ENCODE peak calls at places on chromosomes 16 and 17, in nine cellular contexts. T, U, X, D, W, V, C, K and L are unnamed samples.

GRCh38 chr16:85104821-85105391 is 7.4 kb downstream of the CIBAR2 start:
- DNase-seq in T (no peak), U (no peak), X (no peak), D (no peak), W (no peak), V (no peak), C (no peak), K (no peak), L (peak)

GRCh38 chr16:2511996-2512919 is 1.5 kb upstream of the ATP6V0C start:
- DNase-seq in T (no peak), U (no peak), X (no peak), D (no peak), W (no peak), V (no peak), C (no peak), K (no peak), L (no peak)

GRCh38 chr16:426115-426905 is 861 bp downstream of the RAB11FIP3 start:
- DNase-seq in T (no peak), U (no peak), X (no peak), D (no peak), W (no peak), V (peak), C (no peak), K (no peak), L (peak)

GRCh38 chr17:48998557-48999440 is 1.6 kb downstream of the IGF2BP1 start:
- DNase-seq in T (no peak), U (no peak), X (no peak), D (no peak), W (no peak), V (no peak), C (no peak), K (no peak), L (no peak)

GRCh38 chr16:23128056-23128455 is 21.2 kb downstream of the USP31 start:
- DNase-seq in T (no peak), U (no peak), X (no peak), D (no peak), W (no peak), V (no peak), C (no peak), K (no peak), L (no peak)

GRCh38 chr16:82603784-82604411 is 22.9 kb upstream of the CDH13 start:
- DNase-seq in T (peak), U (peak), X (peak), D (no peak), W (peak), V (peak), C (peak), K (peak), L (no peak)

GRCh38 chr17:47352848-47353247 is 29.1 kb downstream of the EFCAB13 start:
- DNase-seq in T (no peak), U (no peak), X (no peak), D (no peak), W (no peak), V (no peak), C (no peak), K (no peak), L (no peak)

GRCh38 chr16:55329791-55330190 is 5.8 kb downstream of the IRX6 start:
- DNase-seq in T (no peak), U (no peak), X (no peak), D (no peak), W (no peak), V (no peak), C (no peak), K (no peak), L (no peak)

GRCh38 chr17:47999612-48000011 is 28.7 kb downstream of the CDK5RAP3 start:
- DNase-seq in T (no peak), U (no peak), X (no peak), D (no peak), W (peak), V (no peak), C (no peak), K (no peak), L (no peak)

GRCh38 chr16:56682703-56683397 is 580 bp downstream of the MT1X start:
- DNase-seq in T (no peak), U (no peak), X (no peak), D (no peak), W (no peak), V (no peak), C (no peak), K (no peak), L (no peak)

GRCh38 chr16:81319221-81319912 is 4.6 kb downstream of the GAN start:
- DNase-seq in T (no peak), U (peak), X (no peak), D (no peak), W (peak), V (no peak), C (no peak), K (no peak), L (no peak)

GRCh38 chr16:50645858-50646257 is 35.3 kb downstream of the SNX20 start:
- DNase-seq in T (no peak), U (no peak), X (no peak), D (no peak), W (no peak), V (no peak), C (no peak), K (no peak), L (no peak)

GRCh38 chr16:72173997-72174396 is 2.0 kb upstream of the PMFBP1 start:
- DNase-seq in T (no peak), U (no peak), X (no peak), D (no peak), W (no peak), V (no peak), C (no peak), K (no peak), L (no peak)

GRCh38 chr17:31702040-31702439 is 157.0 kb downstream of the COPRS start:
- DNase-seq in T (no peak), U (no peak), X (no peak), D (no peak), W (no peak), V (no peak), C (no peak), K (no peak), L (no peak)

GRCh38 chr17:36496018-36496789 is 9.7 kb downstream of the ZNHIT3 start:
- DNase-seq in T (peak), U (no peak), X (no peak), D (no peak), W (no peak), V (no peak), C (no peak), K (peak), L (no peak)

GRCh38 chr16:8656376-8656775 is 18.0 kb upstream of the ABAT start:
- DNase-seq in T (no peak), U (no peak), X (no peak), D (no peak), W (no peak), V (no peak), C (no peak), K (no peak), L (no peak)

GRCh38 chr17:57010495-57010894 is 32.6 kb downstream of the SCPEP1 start:
- DNase-seq in T (no peak), U (no peak), X (no peak), D (no peak), W (no peak), V (no peak), C (no peak), K (no peak), L (no peak)

GRCh38 chr17:67474081-67474661 is 97.1 kb downstream of the PITPNC1 start:
- DNase-seq in T (no peak), U (no peak), X (no peak), D (no peak), W (no peak), V (peak), C (peak), K (no peak), L (no peak)

GRCh38 chr16:17258848-17259713 is 211.7 kb downstream of the XYLT1 start:
- DNase-seq in T (no peak), U (no peak), X (no peak), D (no peak), W (no peak), V (no peak), C (no peak), K (no peak), L (no peak)

GRCh38 chr17:83101805-83102480 is 22.5 kb downstream of the METRNL start:
- DNase-seq in T (no peak), U (no peak), X (peak), D (peak), W (no peak), V (no peak), C (no peak), K (no peak), L (no peak)

GRCh38 chr17:882827-883585 is 96.6 kb downstream of the NXN start:
- DNase-seq in T (peak), U (no peak), X (peak), D (no peak), W (no peak), V (peak), C (no peak), K (no peak), L (no peak)

GRCh38 chr17:50255766-50256480 is 18.3 kb upstream of the TMEM92 start:
- DNase-seq in T (no peak), U (no peak), X (no peak), D (no peak), W (no peak), V (no peak), C (no peak), K (peak), L (no peak)

GRCh38 chr16:10729649-10730048 is 14.0 kb upstream of the NUBP1 start:
- DNase-seq in T (no peak), U (no peak), X (peak), D (no peak), W (peak), V (no peak), C (no peak), K (no peak), L (no peak)

GRCh38 chr17:65554568-65555223 is 6.8 kb downstream of the AXIN2 start:
- DNase-seq in T (no peak), U (no peak), X (no peak), D (no peak), W (no peak), V (peak), C (no peak), K (no peak), L (no peak)

GRCh38 chr16:53827741-53828140 is 123.8 kb downstream of the FTO start:
- DNase-seq in T (no peak), U (no peak), X (no peak), D (no peak), W (no peak), V (no peak), C (no peak), K (no peak), L (no peak)

GRCh38 chr17:146546-146945 is 9.2 kb downstream of the SCGB1C2 start:
- DNase-seq in T (no peak), U (no peak), X (no peak), D (peak), W (no peak), V (no peak), C (no peak), K (peak), L (peak)

GRCh38 chr17:50268040-50268439 is 6.2 kb upstream of the TMEM92 start:
- DNase-seq in T (no peak), U (no peak), X (no peak), D (no peak), W (no peak), V (no peak), C (no peak), K (peak), L (no peak)

GRCh38 chr17:76250141-76250540 is 9.8 kb upstream of the RNF157 start:
- DNase-seq in T (no peak), U (no peak), X (no peak), D (no peak), W (no peak), V (no peak), C (no peak), K (no peak), L (no peak)

GRCh38 chr16:49748322-49748721 is 107.6 kb downstream of the ZNF423 start:
- DNase-seq in T (no peak), U (no peak), X (peak), D (no peak), W (no peak), V (no peak), C (no peak), K (no peak), L (no peak)

GRCh38 chr17:50381260-50381815 is 8.3 kb downstream of the EME1 start:
- DNase-seq in T (no peak), U (no peak), X (no peak), D (no peak), W (no peak), V (no peak), C (no peak), K (no peak), L (no peak)

GRCh38 chr17:66781135-66781534 is 53.8 kb upstream of the CACNG5 start:
- DNase-seq in T (no peak), U (no peak), X (no peak), D (no peak), W (no peak), V (no peak), C (no peak), K (no peak), L (no peak)

GRCh38 chr17:76145231-76146052 is 4.4 kb upstream of the FOXJ1 start:
- DNase-seq in T (no peak), U (no peak), X (no peak), D (peak), W (no peak), V (no peak), C (no peak), K (no peak), L (no peak)

GRCh38 chr17:9702916-9703780 is 57.8 kb downstream of the USP43 start:
- DNase-seq in T (no peak), U (no peak), X (no peak), D (no peak), W (no peak), V (no peak), C (no peak), K (no peak), L (no peak)

GRCh38 chr17:4463818-4464501 is 30.2 kb downstream of the SPNS3 start:
- DNase-seq in T (no peak), U (no peak), X (no peak), D (no peak), W (no peak), V (no peak), C (no peak), K (no peak), L (no peak)

GRCh38 chr17:48728232-48729231 is at the start of gene HOXB13:
- DNase-seq in T (no peak), U (no peak), X (no peak), D (peak), W (peak), V (peak), C (no peak), K (peak), L (no peak)

GRCh38 chr16:5852151-5852550 is 754.6 kb upstream of the EEF2KMT start:
- DNase-seq in T (no peak), U (no peak), X (no peak), D (no peak), W (no peak), V (no peak), C (no peak), K (no peak), L (no peak)

GRCh38 chr16:11636172-11636721 is 32.0 kb upstream of the SNN start:
- DNase-seq in T (no peak), U (no peak), X (peak), D (no peak), W (peak), V (no peak), C (no peak), K (peak), L (no peak)

GRCh38 chr16:2480948-2481347 is 6.0 kb downstream of the TBC1D24 start:
- DNase-seq in T (no peak), U (no peak), X (no peak), D (peak), W (no peak), V (no peak), C (no peak), K (no peak), L (no peak)

GRCh38 chr17:3865166-3865565 is 19.1 kb upstream of the NCBP3 start:
- DNase-seq in T (no peak), U (no peak), X (no peak), D (no peak), W (no peak), V (no peak), C (no peak), K (no peak), L (no peak)

GRCh38 chr16:65964752-65965151 is 401.7 kb upstream of the CDH5 start:
- DNase-seq in T (no peak), U (no peak), X (no peak), D (no peak), W (peak), V (no peak), C (no peak), K (no peak), L (no peak)
- TF ChIP-seq CTCF in T (peak), U (no peak), X (no peak), D (no peak), W (peak), V (no peak), C (no peak), K (no peak), L (no peak)

GRCh38 chr16:68183033-68183432 is 52.9 kb downstream of the ESRP2 start:
- DNase-seq in T (no peak), U (no peak), X (no peak), D (no peak), W (no peak), V (no peak), C (no peak), K (no peak), L (no peak)

GRCh38 chr16:68179855-68180254 is 56.1 kb downstream of the ESRP2 start:
- DNase-seq in T (no peak), U (no peak), X (no peak), D (no peak), W (no peak), V (no peak), C (no peak), K (no peak), L (no peak)

DNA sequence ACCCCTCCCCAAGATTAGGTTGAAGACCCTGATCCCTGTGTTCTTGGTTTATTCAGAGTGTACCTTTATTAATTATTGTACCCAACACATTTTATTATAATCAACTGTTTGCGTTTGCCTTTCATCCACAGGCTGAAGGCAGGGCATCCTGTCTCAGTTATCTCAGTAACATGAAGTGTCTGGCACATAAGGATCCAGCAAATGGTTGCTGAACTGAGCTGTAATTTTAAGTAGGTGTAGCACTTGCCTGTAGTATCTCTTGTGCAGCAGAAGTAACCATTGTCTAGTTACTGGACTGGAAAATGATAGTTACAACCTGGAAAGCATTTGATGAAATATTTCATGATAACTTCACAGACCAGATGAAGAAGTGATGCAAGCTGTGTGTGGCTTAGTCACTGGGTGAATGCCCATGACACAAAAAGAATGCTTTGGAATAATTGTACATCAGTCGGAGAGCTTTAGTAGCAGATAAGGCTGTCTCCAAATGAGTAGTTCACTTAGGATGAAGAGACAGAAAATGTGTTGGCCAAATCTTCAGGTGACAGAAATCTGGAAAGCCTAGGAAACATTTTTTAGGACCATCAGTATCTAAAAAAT is 56.6 kb downstream of the ESRP2 start:
- DNase-seq in T (no peak), U (no peak), X (no peak), D (no peak), W (no peak), V (no peak), C (no peak), K (no peak), L (no peak)
- TF ChIP-seq CTCF in T (no peak), U (no peak), X (no peak), D (no peak), W (no peak), V (no peak), C (no peak), K (no peak), L (no peak)

DNA sequence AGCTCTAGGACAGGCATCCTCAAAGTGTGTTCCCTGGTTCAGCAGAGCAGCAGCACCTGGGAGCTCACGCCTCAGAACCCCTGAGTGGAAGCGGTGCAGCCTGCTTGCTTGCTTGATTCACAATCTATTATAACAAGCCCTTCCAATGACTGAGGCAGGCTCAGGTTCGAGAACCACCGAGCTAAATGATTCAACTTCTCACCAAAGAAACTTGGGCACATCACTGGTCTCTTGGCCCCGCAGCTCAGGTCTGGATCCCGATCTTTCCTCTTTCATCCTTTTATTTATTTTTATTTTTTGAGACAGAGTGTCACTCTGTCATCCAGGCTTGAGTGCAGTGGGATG is 24.5 kb downstream of the CLUH start:
- DNase-seq in T (no peak), U (no peak), X (no peak), D (no peak), W (no peak), V (no peak), C (no peak), K (no peak), L (no peak)
- TF ChIP-seq CTCF in T (no peak), U (no peak), X (no peak), D (no peak), W (no peak), V (no peak), C (no peak), K (no peak), L (no peak)

GRCh38 chr17:6713130-6713917 is at the start of gene SLC13A5:
- DNase-seq in T (peak), U (no peak), X (no peak), D (no peak), W (no peak), V (peak), C (no peak), K (no peak), L (no peak)
- TF ChIP-seq CTCF in T (peak), U (peak), X (no peak), D (no peak), W (no peak), V (peak), C (peak), K (no peak), L (no peak)

GRCh38 chr16:27221576-27222498 is 18.5 kb downstream of the KDM8 start:
- DNase-seq in T (no peak), U (no peak), X (no peak), D (no peak), W (no peak), V (peak), C (no peak), K (no peak), L (no peak)

GRCh38 chr16:27224271-27224737 is 21.0 kb downstream of the KDM8 start:
- DNase-seq in T (no peak), U (no peak), X (no peak), D (no peak), W (no peak), V (no peak), C (no peak), K (no peak), L (no peak)

GRCh38 chr16:27223226-27223610 is 19.9 kb downstream of the KDM8 start:
- DNase-seq in T (no peak), U (no peak), X (no peak), D (no peak), W (no peak), V (no peak), C (no peak), K (no peak), L (no peak)

GRCh38 chr16:27223701-27224100 is 20.4 kb downstream of the KDM8 start:
- DNase-seq in T (no peak), U (no peak), X (no peak), D (no peak), W (no peak), V (no peak), C (no peak), K (no peak), L (no peak)

GRCh38 chr16:27222499-27223225 is 19.3 kb downstream of the KDM8 start:
- DNase-seq in T (no peak), U (no peak), X (peak), D (no peak), W (peak), V (peak), C (no peak), K (no peak), L (no peak)
- TF ChIP-seq CTCF in T (no peak), U (no peak), X (no peak), D (no peak), W (no peak), V (no peak), C (no peak), K (no peak), L (no peak)

GRCh38 chr16:46612121-46612520 is 9.1 kb downstream of the SHCBP1 start:
- DNase-seq in T (no peak), U (no peak), X (no peak), D (no peak), W (no peak), V (no peak), C (no peak), K (no peak), L (no peak)

DNA sequence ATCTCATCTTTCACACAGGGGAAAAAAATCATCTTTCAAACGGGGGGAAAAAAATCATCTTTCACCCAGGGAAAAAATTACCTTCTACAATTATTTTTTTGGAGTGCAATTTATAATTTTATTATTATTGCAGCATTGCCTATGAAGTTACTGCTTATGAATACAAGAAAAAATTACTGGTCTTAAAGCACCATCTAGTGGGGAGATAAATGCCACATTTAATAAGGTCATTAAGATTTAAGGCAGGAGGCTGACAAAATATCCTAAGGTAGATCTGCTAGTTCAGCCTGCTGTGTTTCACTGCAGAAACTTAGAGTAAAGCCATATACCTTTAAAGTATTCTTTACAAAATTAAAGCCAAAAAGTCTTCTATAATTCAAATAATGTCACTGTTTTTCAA is 13.7 kb downstream of the SHCBP1 start:
- DNase-seq in T (no peak), U (peak), X (no peak), D (no peak), W (peak), V (no peak), C (peak), K (no peak), L (no peak)
- TF ChIP-seq CTCF in T (peak), U (peak), X (no peak), D (no peak), W (peak), V (peak), C (peak), K (peak), L (peak)